ENCODE peak calls at places on chromosomes 3 and 15, in nine cellular contexts. W is mesendoderm; F is lower lobe of right lung; I is astrocyte; C is stimulated activated CD4-positive, alpha-beta T cell treated with anti-CD3 and anti-CD28 coated beads, Interleukin-12 subunit alpha, Interleukin-12 subunit beta, amount 100 ng/mL, for 4 hours; X is cardiac muscle cell; Z is epithelial cell of esophagus; Y is dorsolateral prefrontal cortex; S is lung microvascular endothelial cell. E is an unnamed sample.

GRCh38 chr15:30030350-30030749 is 52.4 kb upstream of the GOLGA8J start:
- DNase-seq in W (no peak), F (no peak), I (no peak), C (no peak), X (no peak), Z (peak; percentile 19), Y (no peak), S (peak; percentile 5), E (no peak)

GRCh38 chr15:72342385-72342784 is 22.4 kb upstream of the CELF6 start:
- DNase-seq in W (peak; percentile 88), F (no peak), I (no peak), C (peak; percentile 16), X (peak; percentile 40), Z (peak; percentile 51), Y (no peak), S (peak; percentile 58), E (no peak)

GRCh38 chr3:133547432-133548041 is 25.9 kb upstream of the CDV3 start:
- DNase-seq in W (peak; percentile 74), F (peak; percentile 65), I (peak; percentile 75), C (no peak), X (peak; percentile 55), Z (peak; percentile 27), Y (no peak), S (no peak), E (no peak)

GRCh38 chr3:47343471-47343971 is 37.3 kb upstream of the PTPN23 start:
- DNase-seq in W (no peak), F (no peak), I (no peak), C (no peak), X (no peak), Z (no peak), Y (no peak), S (no peak), E (no peak)

GRCh38 chr3:52524752-52525661 is 8.7 kb downstream of the NT5DC2 start:
- DNase-seq in W (no peak), F (peak; percentile 70), I (no peak), C (no peak), X (no peak), Z (peak; percentile 70), Y (no peak), S (peak; percentile 66), E (no peak)

GRCh38 chr3:42012935-42013651 is 51.2 kb upstream of the ULK4 start:
- DNase-seq in W (peak; percentile 69), F (peak; percentile 86), I (no peak), C (peak; percentile 70), X (peak; percentile 75), Z (peak; percentile 76), Y (peak; percentile 44), S (peak; percentile 78), E (peak; percentile 21)

GRCh38 chr3:43330981-43331380 is 44.6 kb downstream of the SNRK start:
- DNase-seq in W (no peak), F (no peak), I (peak; percentile 50), C (no peak), X (no peak), Z (no peak), Y (no peak), S (no peak), E (no peak)

GRCh38 chr3:129892486-129892856 is 1.0 kb downstream of the TMCC1 start:
- DNase-seq in W (no peak), F (no peak), I (no peak), C (peak; percentile 3), X (peak; percentile 3), Z (peak; percentile 9), Y (peak; percentile 12), S (no peak), E (no peak)

GRCh38 chr3:35383719-35384555 is 255.4 kb upstream of the ARPP21 start:
- DNase-seq in W (peak; percentile 80), F (no peak), I (peak; percentile 45), C (no peak), X (no peak), Z (peak; percentile 8), Y (no peak), S (peak; percentile 93), E (no peak)

GRCh38 chr3:78604328-78604727 is 1163.5 kb downstream of the ROBO1 start:
- DNase-seq in W (no peak), F (no peak), I (peak; percentile 88), C (no peak), X (no peak), Z (peak; percentile 61), Y (no peak), S (no peak), E (no peak)

GRCh38 chr3:4241595-4242170 is 61.5 kb upstream of the SETMAR start:
- DNase-seq in W (no peak), F (no peak), I (no peak), C (no peak), X (no peak), Z (no peak), Y (no peak), S (no peak), E (no peak)

GRCh38 chr15:85687329-85687728 is 107.4 kb downstream of the KLHL25 start:
- DNase-seq in W (no peak), F (no peak), I (no peak), C (no peak), X (no peak), Z (no peak), Y (no peak), S (no peak), E (no peak)

GRCh38 chr3:142724682-142725351 is 983 bp downstream of the TRPC1 start:
- DNase-seq in W (peak; percentile 90), F (peak; percentile 48), I (peak; percentile 6), C (peak; percentile 20), X (peak; percentile 74), Z (no peak), Y (peak; percentile 14), S (peak; percentile 38), E (peak; percentile 56)

GRCh38 chr15:39472661-39473657 is 107.9 kb upstream of the THBS1 start:
- DNase-seq in W (peak; percentile 13), F (peak; percentile 58), I (peak; percentile 10), C (no peak), X (peak; percentile 29), Z (no peak), Y (no peak), S (no peak), E (no peak)

GRCh38 chr3:147298511-147298982 is 107.8 kb downstream of the ZIC4 start:
- DNase-seq in W (peak; percentile 90), F (no peak), I (peak; percentile 100), C (no peak), X (no peak), Z (peak; percentile 80), Y (no peak), S (peak; percentile 91), E (no peak)

GRCh38 chr15:91553455-91553854 is 300.1 kb upstream of the SLCO3A1 start:
- DNase-seq in W (no peak), F (no peak), I (no peak), C (no peak), X (no peak), Z (no peak), Y (no peak), S (no peak), E (no peak)

GRCh38 chr15:78872972-78873795 is 494 bp downstream of the MORF4L1 start:
- DNase-seq in W (peak; percentile 98), F (peak; percentile 89), I (peak; percentile 79), C (peak; percentile 85), X (peak; percentile 93), Z (peak; percentile 89), Y (peak; percentile 80), S (peak; percentile 95), E (no peak)

GRCh38 chr3:120450261-120450913 is 405 bp downstream of the FSTL1 start:
- DNase-seq in W (peak; percentile 61), F (peak; percentile 59), I (no peak), C (peak; percentile 5), X (peak; percentile 63), Z (peak; percentile 43), Y (no peak), S (peak; percentile 56), E (no peak)

GRCh38 chr15:43977072-43977884 is 150.5 kb downstream of the WDR76 start:
- DNase-seq in W (peak; percentile 85), F (no peak), I (no peak), C (no peak), X (no peak), Z (no peak), Y (no peak), S (peak; percentile 42), E (no peak)

GRCh38 chr15:35305906-35306305 is 220.8 kb upstream of the NANOGP8 start:
- DNase-seq in W (no peak), F (no peak), I (peak; percentile 96), C (no peak), X (no peak), Z (peak; percentile 65), Y (no peak), S (peak; percentile 98), E (no peak)

GRCh38 chr15:68200016-68200861 is 4.9 kb downstream of the CALML4 start:
- DNase-seq in W (peak; percentile 35), F (no peak), I (no peak), C (no peak), X (peak; percentile 36), Z (no peak), Y (no peak), S (no peak), E (no peak)

GRCh38 chr15:38651328-38652038 is 86.9 kb upstream of the RASGRP1 start:
- DNase-seq in W (peak; percentile 57), F (no peak), I (no peak), C (peak; percentile 17), X (no peak), Z (peak; percentile 50), Y (no peak), S (no peak), E (no peak)

GRCh38 chr3:107236661-107237375 is 140.4 kb upstream of the CCDC54 start:
- DNase-seq in W (peak; percentile 63), F (no peak), I (no peak), C (no peak), X (no peak), Z (peak; percentile 53), Y (no peak), S (no peak), E (no peak)

GRCh38 chr3:43810797-43811196 is 120.1 kb downstream of the ABHD5 start:
- DNase-seq in W (no peak), F (no peak), I (no peak), C (no peak), X (no peak), Z (peak; percentile 22), Y (no peak), S (no peak), E (no peak)

GRCh38 chr15:42456539-42456938 is 34.4 kb downstream of the ZNF106 start:
- DNase-seq in W (no peak), F (no peak), I (peak; percentile 10), C (no peak), X (no peak), Z (no peak), Y (no peak), S (no peak), E (no peak)

GRCh38 chr3:10370429-10370828 is 49.5 kb upstream of the SEC13 start:
- DNase-seq in W (no peak), F (no peak), I (peak; percentile 66), C (no peak), X (no peak), Z (peak; percentile 15), Y (peak; percentile 75), S (no peak), E (peak; percentile 43)

GRCh38 chr3:14581334-14582072 is 41.4 kb upstream of the GRIP2 start:
- DNase-seq in W (no peak), F (no peak), I (no peak), C (no peak), X (no peak), Z (no peak), Y (no peak), S (no peak), E (no peak)

E was measured in nucleus accumbens.